ENCODE peak calls at places on chromosome 18, in four cellular contexts. One of them, this sample, is unnamed.

GRCh38 chr18:6328624-6329016 is 86.1 kb downstream of the L3MBTL4 start:
- DNase-seq in WTC11: no peak
- DNase-seq in A549: no peak
- DNase-seq in HepG2: no peak
- DNase-seq in this sample: no peak

GRCh38 chr18:10558243-10558966 is 32.6 kb downstream of the NAPG start:
- DNase-seq in WTC11: no peak
- DNase-seq in A549: no peak
- DNase-seq in HepG2: no peak
- DNase-seq in this sample: no peak

GRCh38 chr18:26008096-26008495 is 82.3 kb downstream of the SS18 start:
- DNase-seq in WTC11: no peak
- DNase-seq in A549: no peak
- DNase-seq in HepG2: no peak
- DNase-seq in this sample: no peak

GRCh38 chr18:57768557-57769326 is 34.4 kb downstream of the ATP8B1 start:
- DNase-seq in WTC11: no peak
- DNase-seq in A549: no peak
- DNase-seq in HepG2: no peak
- DNase-seq in this sample: no peak

GRCh38 chr18:28071199-28071598 is 105.7 kb downstream of the CDH2 start:
- DNase-seq in WTC11: no peak
- DNase-seq in A549: no peak
- DNase-seq in HepG2: no peak
- DNase-seq in this sample: no peak

GRCh38 chr18:27184115-27185024 is 738 bp downstream of the CHST9 start:
- DNase-seq in WTC11: peak; percentile 62
- DNase-seq in A549: no peak
- DNase-seq in HepG2: no peak
- DNase-seq in this sample: no peak

GRCh38 chr18:55861266-55861665 is 273.3 kb upstream of the TCF4 start:
- DNase-seq in WTC11: no peak
- DNase-seq in A549: peak; percentile 33
- DNase-seq in HepG2: no peak
- DNase-seq in this sample: peak; percentile 22

GRCh38 chr18:59606193-59607175 is 90.7 kb downstream of the CCBE1 start:
- DNase-seq in WTC11: no peak
- DNase-seq in A549: no peak
- DNase-seq in HepG2: no peak
- DNase-seq in this sample: no peak

GRCh38 chr18:71899707-71900483 is 644.2 kb downstream of the CBLN2 start:
- DNase-seq in WTC11: no peak
- DNase-seq in A549: no peak
- DNase-seq in HepG2: no peak
- DNase-seq in this sample: no peak

GRCh38 chr18:715626-716025 is 3.2 kb upstream of the ENOSF1 start:
- DNase-seq in WTC11: no peak
- DNase-seq in A549: no peak
- DNase-seq in HepG2: no peak
- DNase-seq in this sample: no peak

GRCh38 chr18:23156134-23156533 is 20.8 kb downstream of the CABLES1 start:
- DNase-seq in WTC11: no peak
- DNase-seq in A549: no peak
- DNase-seq in HepG2: no peak
- DNase-seq in this sample: no peak

GRCh38 chr18:11276678-11277077 is 127.3 kb upstream of the PIEZO2 start:
- DNase-seq in WTC11: no peak
- DNase-seq in A549: no peak
- DNase-seq in HepG2: no peak
- DNase-seq in this sample: no peak

GRCh38 chr18:11905613-11906012 is 2.5 kb downstream of the MPPE1 start:
- DNase-seq in WTC11: no peak
- DNase-seq in A549: no peak
- DNase-seq in HepG2: no peak
- DNase-seq in this sample: no peak

GRCh38 chr18:52546686-52547346 is 206.8 kb downstream of the DCC start:
- DNase-seq in WTC11: no peak
- DNase-seq in A549: no peak
- DNase-seq in HepG2: no peak
- DNase-seq in this sample: no peak
- TF ChIP-seq HMGXB4 in WTC11: no peak
- TF ChIP-seq HMGXB4 in A549: no peak
- TF ChIP-seq HMGXB4 in HepG2: no peak
- TF ChIP-seq HMGXB4 in this sample: no peak

GRCh38 chr18:3062798-3063563 is 50.0 kb upstream of the LPIN2 start:
- DNase-seq in WTC11: peak; percentile 80
- DNase-seq in A549: peak; percentile 42
- DNase-seq in HepG2: peak; percentile 72
- DNase-seq in this sample: peak; percentile 80
- TF ChIP-seq HMGXB4 in WTC11: no peak
- TF ChIP-seq HMGXB4 in A549: no peak
- TF ChIP-seq HMGXB4 in HepG2: peak; percentile 71
- TF ChIP-seq HMGXB4 in this sample: no peak

GRCh38 chr18:32919799-32920198 is 147.0 kb upstream of the KLHL14 start:
- DNase-seq in WTC11: peak; percentile 59
- DNase-seq in A549: peak; percentile 38
- DNase-seq in HepG2: peak; percentile 85
- DNase-seq in this sample: no peak
- TF ChIP-seq HMGXB4 in WTC11: no peak
- TF ChIP-seq HMGXB4 in A549: no peak
- TF ChIP-seq HMGXB4 in HepG2: peak; percentile 67
- TF ChIP-seq HMGXB4 in this sample: no peak

DNA sequence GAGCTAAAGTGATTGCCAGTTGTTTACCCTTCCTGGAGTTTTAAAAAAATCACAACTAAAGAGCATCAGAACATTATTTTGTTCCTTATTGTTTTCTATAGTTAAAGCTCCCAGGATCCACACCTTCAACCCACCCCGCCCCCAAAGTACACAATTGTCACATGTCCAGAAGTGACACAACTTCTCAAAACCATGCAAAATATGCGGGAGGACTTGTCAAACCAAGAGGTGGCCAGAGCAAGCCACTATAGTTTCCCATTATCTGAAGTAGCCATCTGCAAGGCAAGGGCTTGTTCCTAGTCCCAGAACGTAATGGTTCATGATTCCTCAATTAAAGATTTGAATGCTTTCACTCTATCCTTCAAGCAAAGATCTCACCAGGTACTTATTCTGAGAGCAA is 9.9 kb upstream of the INO80C start:
- DNase-seq in WTC11: no peak
- DNase-seq in A549: no peak
- DNase-seq in HepG2: peak; percentile 36
- DNase-seq in this sample: peak; percentile 40
- TF ChIP-seq HMGXB4 in WTC11: no peak
- TF ChIP-seq HMGXB4 in A549: no peak
- TF ChIP-seq HMGXB4 in HepG2: no peak
- TF ChIP-seq HMGXB4 in this sample: no peak

DNA sequence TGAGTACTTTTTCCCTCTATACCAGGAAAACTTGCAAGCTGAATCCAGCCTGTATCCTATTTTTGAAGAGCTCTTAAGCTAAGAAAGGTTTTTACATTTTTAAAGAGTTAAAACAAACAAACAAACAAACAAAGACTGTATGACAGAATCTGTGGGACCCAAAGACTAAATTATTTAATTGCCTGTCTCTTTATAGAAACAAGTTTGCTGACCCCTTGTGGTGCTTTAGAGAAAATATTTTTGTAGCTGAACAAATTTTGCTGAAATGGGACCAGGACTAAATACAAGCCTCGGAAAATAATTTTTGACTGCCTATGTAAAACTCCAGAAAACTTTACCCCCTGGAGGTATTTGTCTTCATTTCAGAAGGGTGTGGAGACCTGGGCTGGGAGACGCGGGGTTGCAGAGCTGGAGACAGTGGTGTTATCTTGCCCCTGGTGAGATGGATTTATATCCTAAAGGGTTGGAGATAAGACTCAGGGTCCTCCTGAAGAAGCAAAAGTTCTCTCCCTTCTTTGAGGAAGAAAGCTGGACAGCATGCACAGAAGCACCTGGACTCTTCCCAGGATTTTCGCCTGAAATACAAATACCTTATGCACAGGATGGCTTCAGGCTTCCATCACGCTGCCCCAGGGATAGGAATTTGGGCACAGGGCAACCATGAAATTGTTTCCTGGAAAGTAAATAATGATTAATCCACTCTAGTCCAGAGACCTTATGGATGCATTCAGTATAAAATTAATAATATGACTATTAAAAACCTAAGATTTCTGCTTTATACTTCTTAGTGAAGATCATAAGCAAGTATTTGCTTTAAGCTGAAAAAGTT is 54.3 kb downstream of the TMX3 start:
- DNase-seq in WTC11: no peak
- DNase-seq in A549: peak; percentile 33
- DNase-seq in HepG2: peak; percentile 33
- DNase-seq in this sample: peak; percentile 8
- TF ChIP-seq HMGXB4 in WTC11: no peak
- TF ChIP-seq HMGXB4 in A549: no peak
- TF ChIP-seq HMGXB4 in HepG2: no peak
- TF ChIP-seq HMGXB4 in this sample: no peak

GRCh38 chr18:41373612-41374011 is 581.4 kb upstream of the PIK3C3 start:
- DNase-seq in WTC11: no peak
- DNase-seq in A549: no peak
- DNase-seq in HepG2: no peak
- DNase-seq in this sample: no peak

GRCh38 chr18:41378628-41379027 is 576.4 kb upstream of the PIK3C3 start:
- DNase-seq in WTC11: no peak
- DNase-seq in A549: peak; percentile 2
- DNase-seq in HepG2: no peak
- DNase-seq in this sample: no peak
- TF ChIP-seq HMGXB4 in WTC11: no peak
- TF ChIP-seq HMGXB4 in A549: no peak
- TF ChIP-seq HMGXB4 in HepG2: no peak
- TF ChIP-seq HMGXB4 in this sample: no peak

GRCh38 chr18:79458131-79458838 is 62.6 kb downstream of the NFATC1 start:
- DNase-seq in WTC11: no peak
- DNase-seq in A549: peak; percentile 44
- DNase-seq in HepG2: peak; percentile 43
- DNase-seq in this sample: no peak
- TF ChIP-seq HMGXB4 in WTC11: no peak
- TF ChIP-seq HMGXB4 in A549: no peak
- TF ChIP-seq HMGXB4 in HepG2: no peak
- TF ChIP-seq HMGXB4 in this sample: no peak

GRCh38 chr18:32478818-32479217 is 8.1 kb upstream of the GAREM1 start:
- DNase-seq in WTC11: no peak
- DNase-seq in A549: no peak
- DNase-seq in HepG2: no peak
- DNase-seq in this sample: no peak

GRCh38 chr18:32480581-32480980 is 9.9 kb upstream of the GAREM1 start:
- DNase-seq in WTC11: no peak
- DNase-seq in A549: no peak
- DNase-seq in HepG2: no peak
- DNase-seq in this sample: no peak

GRCh38 chr18:32483002-32483401 is 12.3 kb upstream of the GAREM1 start:
- DNase-seq in WTC11: no peak
- DNase-seq in A549: no peak
- DNase-seq in HepG2: no peak
- DNase-seq in this sample: no peak

GRCh38 chr18:32482117-32482516 is 11.4 kb upstream of the GAREM1 start:
- DNase-seq in WTC11: no peak
- DNase-seq in A549: no peak
- DNase-seq in HepG2: no peak
- DNase-seq in this sample: no peak

DNA sequence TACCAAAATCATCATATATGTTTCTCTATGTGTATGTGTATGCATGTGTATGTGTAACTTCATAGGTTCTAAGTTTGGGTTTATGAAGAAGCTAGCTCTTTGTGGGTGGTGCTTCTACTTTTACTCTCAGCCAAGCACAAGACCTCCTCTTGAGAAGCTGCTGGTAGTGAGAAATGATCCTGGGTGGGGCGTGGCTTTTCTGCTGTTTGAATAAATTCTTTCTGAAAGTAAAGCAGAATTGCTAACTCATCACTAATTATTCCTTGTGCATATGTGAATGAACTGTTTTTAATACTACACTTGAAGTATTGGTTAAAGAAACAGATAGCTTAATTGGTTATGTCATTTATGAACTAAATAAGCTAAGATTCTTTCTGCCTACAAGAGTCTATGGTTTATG is 7.6 kb upstream of the GAREM1 start:
- DNase-seq in WTC11: no peak
- DNase-seq in A549: no peak
- DNase-seq in HepG2: no peak
- DNase-seq in this sample: no peak
- TF ChIP-seq HMGXB4 in WTC11: no peak
- TF ChIP-seq HMGXB4 in A549: no peak
- TF ChIP-seq HMGXB4 in HepG2: no peak
- TF ChIP-seq HMGXB4 in this sample: no peak

GRCh38 chr18:76824754-76825153 is 2.4 kb downstream of the ZNF236 start:
- DNase-seq in WTC11: no peak
- DNase-seq in A549: no peak
- DNase-seq in HepG2: no peak
- DNase-seq in this sample: no peak
- TF ChIP-seq HMGXB4 in WTC11: no peak
- TF ChIP-seq HMGXB4 in A549: no peak
- TF ChIP-seq HMGXB4 in HepG2: no peak
- TF ChIP-seq HMGXB4 in this sample: no peak

DNA sequence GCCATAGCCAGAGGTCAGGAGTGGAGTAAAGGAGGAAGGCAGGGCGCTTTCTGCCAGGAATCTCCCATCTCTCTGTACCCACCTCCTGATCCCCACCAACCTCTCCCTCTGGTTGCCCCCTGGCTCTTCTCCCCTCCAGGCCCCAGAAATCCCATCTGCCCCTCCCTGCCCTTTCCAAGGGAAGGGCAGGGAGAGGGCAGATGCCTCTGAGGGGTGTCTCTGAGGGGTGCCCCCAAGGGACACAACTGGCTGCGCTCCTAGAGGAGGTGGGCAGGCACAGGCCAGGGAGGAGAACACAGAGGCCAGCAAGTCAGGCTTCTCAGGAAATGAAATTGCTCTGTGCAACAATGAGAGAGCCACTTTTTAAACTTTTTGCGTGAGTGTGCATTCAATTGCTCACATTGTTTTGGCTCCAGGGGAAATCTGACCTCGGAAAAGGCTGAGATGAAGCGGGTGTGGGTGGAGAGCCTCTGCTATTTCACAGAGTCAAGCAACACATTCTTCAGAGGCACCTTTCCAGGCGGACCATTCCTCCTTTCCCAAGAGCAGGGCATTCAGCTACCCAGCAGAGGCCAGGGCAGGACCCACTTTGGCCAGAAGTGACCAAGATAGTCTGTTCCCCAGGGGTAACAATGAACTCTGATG is 125.5 kb downstream of the SMAD7 start:
- DNase-seq in WTC11: peak; percentile 10
- DNase-seq in A549: no peak
- DNase-seq in HepG2: no peak
- DNase-seq in this sample: no peak
- TF ChIP-seq HMGXB4 in WTC11: no peak
- TF ChIP-seq HMGXB4 in A549: no peak
- TF ChIP-seq HMGXB4 in HepG2: no peak
- TF ChIP-seq HMGXB4 in this sample: no peak

This sample was measured in K562.